ENCODE peak calls at places on chromosomes 16 and 17, in four cellular contexts. A is kidney; V is activated naive CD4-positive, alpha-beta T cell treated with Interleukin-2 at 50 U/mL for 16 hours; F is stromal cell of bone marrow. U is an unnamed sample.

GRCh38 chr16:83992624-83993023 is 24.6 kb downstream of the NECAB2 start:
- DNase-seq in A (no peak), V (no peak), F (peak), U (peak)

GRCh38 chr16:75198135-75198600 is 8.8 kb downstream of the CTRB2 start:
- DNase-seq in A (no peak), V (no peak), F (peak), U (peak)

GRCh38 chr16:15658556-15658955 is 8.5 kb downstream of the NDE1 start:
- DNase-seq in A (no peak), V (no peak), F (no peak), U (no peak)

GRCh38 chr16:10156111-10156510 is 26.1 kb downstream of the GRIN2A start:
- DNase-seq in A (no peak), V (no peak), F (no peak), U (peak)

GRCh38 chr16:14168146-14168545 is 97.0 kb downstream of the MRTFB start:
- DNase-seq in A (no peak), V (no peak), F (no peak), U (no peak)

GRCh38 chr17:3543453-3543852 is 14.2 kb downstream of the TRPV3 start:
- DNase-seq in A (no peak), V (no peak), F (no peak), U (no peak)

GRCh38 chr16:56192971-56193936 is 2.0 kb downstream of the GNAO1 start:
- DNase-seq in A (no peak), V (no peak), F (no peak), U (no peak)

GRCh38 chr17:41308918-41309359 is at the start of gene KRTAP16-1:
- DNase-seq in A (no peak), V (peak), F (no peak), U (no peak)

GRCh38 chr16:49556252-49557069 is 182.9 kb downstream of the C16orf78 start:
- DNase-seq in A (no peak), V (no peak), F (no peak), U (no peak)

GRCh38 chr16:73616186-73616585 is 568.3 kb upstream of the ZFHX3 start:
- DNase-seq in A (no peak), V (no peak), F (peak), U (no peak)

GRCh38 chr17:58187675-58188074 is 4.9 kb upstream of the EPX start:
- DNase-seq in A (no peak), V (no peak), F (no peak), U (no peak)

GRCh38 chr16:67148656-67149275 is 2.0 kb downstream of the B3GNT9 start:
- DNase-seq in A (peak), V (no peak), F (no peak), U (no peak)

U was measured in GM04503.